ENCODE peak calls at places on chromosomes 12 and 14, in nine cellular contexts. One of them, this sample, is unnamed.

GRCh38 chr12:5522358-5523335 is 90.7 kb downstream of the NTF3 start:
- DNase-seq in adrenal gland: no peak
- DNase-seq in body of pancreas: no peak
- DNase-seq in sigmoid colon: no peak
- DNase-seq in Peyer's patch: no peak
- DNase-seq in heart left ventricle: no peak
- DNase-seq in stomach: no peak
- DNase-seq in NB4: no peak
- DNase-seq in tibial nerve: no peak
- DNase-seq in this sample: no peak

GRCh38 chr12:80165741-80166140 is 66.4 kb downstream of the OTOGL start:
- DNase-seq in body of pancreas: no peak
- DNase-seq in sigmoid colon: no peak
- DNase-seq in heart left ventricle: no peak
- DNase-seq in adrenal gland: no peak
- DNase-seq in stomach: no peak
- DNase-seq in tibial nerve: no peak
- DNase-seq in NB4: no peak
- DNase-seq in Peyer's patch: no peak
- DNase-seq in this sample: no peak

GRCh38 chr12:182381-182883 is 31.5 kb downstream of the SLC6A12 start:
- DNase-seq in body of pancreas: no peak
- DNase-seq in Peyer's patch: no peak
- DNase-seq in heart left ventricle: peak
- DNase-seq in stomach: no peak
- DNase-seq in NB4: peak
- DNase-seq in sigmoid colon: no peak
- DNase-seq in tibial nerve: no peak
- DNase-seq in adrenal gland: no peak
- DNase-seq in this sample: no peak

GRCh38 chr14:102968306-102968705 is 45.8 kb downstream of the AMN start:
- DNase-seq in sigmoid colon: no peak
- DNase-seq in adrenal gland: no peak
- DNase-seq in heart left ventricle: no peak
- DNase-seq in stomach: no peak
- DNase-seq in NB4: no peak
- DNase-seq in Peyer's patch: no peak
- DNase-seq in body of pancreas: no peak
- DNase-seq in tibial nerve: no peak
- DNase-seq in this sample: no peak

GRCh38 chr12:87311206-87311605 is 718.0 kb downstream of the C12orf50 start:
- DNase-seq in adrenal gland: no peak
- DNase-seq in stomach: no peak
- DNase-seq in tibial nerve: no peak
- DNase-seq in NB4: no peak
- DNase-seq in body of pancreas: no peak
- DNase-seq in Peyer's patch: no peak
- DNase-seq in heart left ventricle: no peak
- DNase-seq in sigmoid colon: no peak
- DNase-seq in this sample: no peak

GRCh38 chr12:24993756-24994155 is 44.9 kb upstream of the BCAT1 start:
- DNase-seq in Peyer's patch: no peak
- DNase-seq in body of pancreas: no peak
- DNase-seq in tibial nerve: no peak
- DNase-seq in NB4: no peak
- DNase-seq in heart left ventricle: no peak
- DNase-seq in stomach: no peak
- DNase-seq in adrenal gland: no peak
- DNase-seq in sigmoid colon: no peak
- DNase-seq in this sample: no peak

GRCh38 chr14:24710403-24711063 is 76.5 kb upstream of the GZMB start:
- DNase-seq in stomach: peak
- DNase-seq in Peyer's patch: no peak
- DNase-seq in adrenal gland: peak
- DNase-seq in NB4: peak
- DNase-seq in sigmoid colon: no peak
- DNase-seq in body of pancreas: peak
- DNase-seq in heart left ventricle: peak
- DNase-seq in tibial nerve: peak
- DNase-seq in this sample: peak

GRCh38 chr14:91997492-91997891 is 42.4 kb downstream of the TRIP11 start:
- DNase-seq in NB4: peak
- DNase-seq in adrenal gland: no peak
- DNase-seq in heart left ventricle: no peak
- DNase-seq in tibial nerve: no peak
- DNase-seq in Peyer's patch: no peak
- DNase-seq in stomach: no peak
- DNase-seq in sigmoid colon: no peak
- DNase-seq in body of pancreas: no peak
- DNase-seq in this sample: peak

GRCh38 chr14:62604524-62604923 is 440.7 kb downstream of the KCNH5 start:
- DNase-seq in Peyer's patch: no peak
- DNase-seq in heart left ventricle: no peak
- DNase-seq in sigmoid colon: no peak
- DNase-seq in adrenal gland: no peak
- DNase-seq in NB4: no peak
- DNase-seq in body of pancreas: no peak
- DNase-seq in tibial nerve: no peak
- DNase-seq in stomach: no peak
- DNase-seq in this sample: no peak

GRCh38 chr14:89401241-89401640 is 15.8 kb downstream of the FOXN3 start:
- DNase-seq in NB4: no peak
- DNase-seq in heart left ventricle: no peak
- DNase-seq in adrenal gland: no peak
- DNase-seq in body of pancreas: no peak
- DNase-seq in sigmoid colon: no peak
- DNase-seq in Peyer's patch: no peak
- DNase-seq in tibial nerve: no peak
- DNase-seq in stomach: no peak
- DNase-seq in this sample: no peak

GRCh38 chr12:110165540-110166159 is 41.5 kb downstream of the IFT81 start:
- DNase-seq in stomach: no peak
- DNase-seq in Peyer's patch: no peak
- DNase-seq in tibial nerve: no peak
- DNase-seq in NB4: no peak
- DNase-seq in sigmoid colon: no peak
- DNase-seq in adrenal gland: no peak
- DNase-seq in body of pancreas: no peak
- DNase-seq in heart left ventricle: no peak
- DNase-seq in this sample: no peak

GRCh38 chr12:31207799-31208465 is 118.0 kb downstream of the SINHCAF start:
- DNase-seq in Peyer's patch: no peak
- DNase-seq in NB4: no peak
- DNase-seq in tibial nerve: no peak
- DNase-seq in heart left ventricle: no peak
- DNase-seq in body of pancreas: no peak
- DNase-seq in adrenal gland: no peak
- DNase-seq in stomach: no peak
- DNase-seq in sigmoid colon: no peak
- DNase-seq in this sample: no peak

GRCh38 chr12:56634837-56635538 is 4.9 kb upstream of the BAZ2A start:
- DNase-seq in body of pancreas: peak
- DNase-seq in Peyer's patch: peak
- DNase-seq in heart left ventricle: peak
- DNase-seq in NB4: peak
- DNase-seq in sigmoid colon: peak
- DNase-seq in stomach: peak
- DNase-seq in adrenal gland: peak
- DNase-seq in tibial nerve: no peak
- DNase-seq in this sample: peak

GRCh38 chr14:103448097-103448496 is 62.9 kb downstream of the MARK3 start:
- DNase-seq in adrenal gland: no peak
- DNase-seq in sigmoid colon: no peak
- DNase-seq in body of pancreas: no peak
- DNase-seq in tibial nerve: no peak
- DNase-seq in Peyer's patch: no peak
- DNase-seq in heart left ventricle: no peak
- DNase-seq in NB4: no peak
- DNase-seq in stomach: no peak
- DNase-seq in this sample: no peak

GRCh38 chr14:61132336-61132735 is 148.8 kb downstream of the TMEM30B start:
- DNase-seq in Peyer's patch: no peak
- DNase-seq in tibial nerve: no peak
- DNase-seq in adrenal gland: no peak
- DNase-seq in NB4: no peak
- DNase-seq in body of pancreas: no peak
- DNase-seq in stomach: no peak
- DNase-seq in sigmoid colon: no peak
- DNase-seq in heart left ventricle: no peak
- DNase-seq in this sample: no peak

GRCh38 chr12:80175307-80175930 is 76.1 kb downstream of the OTOGL start:
- DNase-seq in body of pancreas: no peak
- DNase-seq in stomach: no peak
- DNase-seq in Peyer's patch: no peak
- DNase-seq in adrenal gland: no peak
- DNase-seq in heart left ventricle: no peak
- DNase-seq in sigmoid colon: no peak
- DNase-seq in tibial nerve: no peak
- DNase-seq in NB4: no peak
- DNase-seq in this sample: no peak

GRCh38 chr14:103770902-103771301 is 55.3 kb downstream of the ZFYVE21 start:
- DNase-seq in tibial nerve: no peak
- DNase-seq in NB4: peak
- DNase-seq in heart left ventricle: no peak
- DNase-seq in sigmoid colon: no peak
- DNase-seq in adrenal gland: no peak
- DNase-seq in stomach: no peak
- DNase-seq in body of pancreas: no peak
- DNase-seq in Peyer's patch: no peak
- DNase-seq in this sample: no peak

GRCh38 chr12:92551853-92552397 is 150.9 kb upstream of the PLEKHG7 start:
- DNase-seq in stomach: no peak
- DNase-seq in sigmoid colon: no peak
- DNase-seq in Peyer's patch: no peak
- DNase-seq in adrenal gland: peak
- DNase-seq in heart left ventricle: no peak
- DNase-seq in body of pancreas: no peak
- DNase-seq in tibial nerve: no peak
- DNase-seq in NB4: peak
- DNase-seq in this sample: no peak

GRCh38 chr14:74417201-74417600 is 8.8 kb downstream of the SYNDIG1L start:
- DNase-seq in NB4: no peak
- DNase-seq in heart left ventricle: no peak
- DNase-seq in stomach: no peak
- DNase-seq in sigmoid colon: no peak
- DNase-seq in body of pancreas: no peak
- DNase-seq in Peyer's patch: no peak
- DNase-seq in tibial nerve: no peak
- DNase-seq in adrenal gland: no peak
- DNase-seq in this sample: no peak

GRCh38 chr12:4287325-4288290 is 14.0 kb downstream of the CCND2 start:
- DNase-seq in sigmoid colon: no peak
- DNase-seq in body of pancreas: no peak
- DNase-seq in adrenal gland: peak
- DNase-seq in stomach: no peak
- DNase-seq in NB4: no peak
- DNase-seq in Peyer's patch: no peak
- DNase-seq in heart left ventricle: no peak
- DNase-seq in tibial nerve: no peak
- DNase-seq in this sample: no peak

GRCh38 chr12:64608901-64609542 is 1.3 kb upstream of the RASSF3 start:
- DNase-seq in Peyer's patch: peak
- DNase-seq in NB4: peak
- DNase-seq in body of pancreas: no peak
- DNase-seq in adrenal gland: peak
- DNase-seq in heart left ventricle: no peak
- DNase-seq in stomach: no peak
- DNase-seq in sigmoid colon: no peak
- DNase-seq in tibial nerve: no peak
- DNase-seq in this sample: peak
- TF ChIP-seq POLR2A in Peyer's patch: peak
- TF ChIP-seq POLR2A in NB4: no peak
- TF ChIP-seq POLR2A in body of pancreas: peak
- TF ChIP-seq POLR2A in adrenal gland: no peak
- TF ChIP-seq POLR2A in heart left ventricle: no peak
- TF ChIP-seq POLR2A in stomach: no peak
- TF ChIP-seq POLR2A in sigmoid colon: no peak
- TF ChIP-seq POLR2A in tibial nerve: no peak
- TF ChIP-seq POLR2A in this sample: no peak

DNA sequence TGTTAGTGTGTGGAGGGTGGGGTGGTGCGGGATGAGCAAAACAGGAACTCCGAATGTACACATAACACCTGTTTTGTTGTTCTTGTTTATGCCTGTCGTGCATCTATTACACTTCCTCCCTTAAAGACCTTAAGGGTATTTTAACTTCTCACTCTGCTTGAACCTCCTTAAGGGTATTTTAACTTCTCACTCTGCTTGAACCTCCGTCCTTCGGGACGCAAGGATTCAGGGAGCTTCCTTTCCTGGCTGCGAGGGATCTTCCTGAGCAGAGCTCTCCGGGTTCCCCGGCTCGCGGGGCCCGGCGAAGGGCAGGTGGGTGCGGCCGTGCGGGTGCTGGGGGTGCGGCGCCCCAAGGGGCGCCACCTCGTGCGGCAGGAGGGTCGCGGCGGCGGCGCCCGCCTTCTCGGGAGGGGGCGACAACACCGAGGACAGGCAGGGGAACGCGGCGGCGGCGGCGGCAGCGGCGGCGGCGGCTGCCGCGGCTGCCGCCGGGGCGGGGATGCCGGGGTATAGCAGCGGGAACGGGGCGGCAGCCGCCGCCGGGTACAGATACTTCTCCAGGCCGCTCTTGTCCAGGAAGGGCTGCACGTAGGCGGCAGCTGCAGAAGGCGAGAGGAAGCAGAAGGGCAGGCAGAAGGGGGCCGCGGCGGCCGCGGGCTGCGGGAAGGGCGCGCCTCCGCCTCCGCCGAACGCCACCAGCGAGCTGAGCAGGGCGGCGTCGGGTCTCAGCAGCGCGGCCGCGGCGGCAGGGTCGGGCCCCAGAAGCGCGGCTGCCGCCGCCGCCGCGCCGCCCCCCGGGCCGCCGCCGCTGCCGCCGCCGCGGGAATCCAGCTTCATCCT is 2.8 kb downstream of the BHLHE41 start:
- DNase-seq in stomach: no peak
- DNase-seq in Peyer's patch: peak
- DNase-seq in NB4: peak
- DNase-seq in tibial nerve: no peak
- DNase-seq in heart left ventricle: peak
- DNase-seq in adrenal gland: no peak
- DNase-seq in sigmoid colon: no peak
- DNase-seq in body of pancreas: peak
- DNase-seq in this sample: peak
- TF ChIP-seq POLR2A in stomach: no peak
- TF ChIP-seq POLR2A in Peyer's patch: no peak
- TF ChIP-seq POLR2A in NB4: no peak
- TF ChIP-seq POLR2A in tibial nerve: no peak
- TF ChIP-seq POLR2A in heart left ventricle: no peak
- TF ChIP-seq POLR2A in adrenal gland: no peak
- TF ChIP-seq POLR2A in sigmoid colon: no peak
- TF ChIP-seq POLR2A in body of pancreas: no peak
- TF ChIP-seq POLR2A in this sample: no peak

GRCh38 chr12:120534203-120534702 is at the start of gene RNF10:
- DNase-seq in body of pancreas: peak
- DNase-seq in tibial nerve: peak
- DNase-seq in Peyer's patch: peak
- DNase-seq in heart left ventricle: peak
- DNase-seq in sigmoid colon: peak
- DNase-seq in stomach: peak
- DNase-seq in adrenal gland: peak
- DNase-seq in NB4: peak
- DNase-seq in this sample: peak
- TF ChIP-seq POLR2A in body of pancreas: peak
- TF ChIP-seq POLR2A in tibial nerve: peak
- TF ChIP-seq POLR2A in Peyer's patch: peak
- TF ChIP-seq POLR2A in heart left ventricle: peak
- TF ChIP-seq POLR2A in sigmoid colon: peak
- TF ChIP-seq POLR2A in stomach: peak
- TF ChIP-seq POLR2A in adrenal gland: peak
- TF ChIP-seq POLR2A in NB4: peak
- TF ChIP-seq POLR2A in this sample: peak

GRCh38 chr12:38905480-38906351 is at the start of gene CPNE8:
- DNase-seq in heart left ventricle: peak
- DNase-seq in stomach: peak
- DNase-seq in body of pancreas: peak
- DNase-seq in sigmoid colon: peak
- DNase-seq in Peyer's patch: peak
- DNase-seq in tibial nerve: peak
- DNase-seq in adrenal gland: peak
- DNase-seq in NB4: peak
- DNase-seq in this sample: peak
- TF ChIP-seq POLR2A in heart left ventricle: no peak
- TF ChIP-seq POLR2A in stomach: no peak
- TF ChIP-seq POLR2A in body of pancreas: peak
- TF ChIP-seq POLR2A in sigmoid colon: peak
- TF ChIP-seq POLR2A in Peyer's patch: peak
- TF ChIP-seq POLR2A in tibial nerve: peak
- TF ChIP-seq POLR2A in adrenal gland: peak
- TF ChIP-seq POLR2A in NB4: no peak
- TF ChIP-seq POLR2A in this sample: peak